ENCODE peak calls at places on chromosomes 5 and 9, in four cellular contexts. R is HepG2, W is GM12878, Y is K562. O is an unnamed sample.

GRCh38 chr5:179534431-179534830 is 15.9 kb upstream of the RUFY1 start:
- DNase-seq in W (no peak), Y (no peak), R (peak; percentile 19), O (no peak)

GRCh38 chr9:76576344-76576743 is 117.4 kb downstream of the GCNT1 start:
- DNase-seq in R (no peak), W (peak; percentile 51), Y (no peak), O (no peak)

GRCh38 chr9:137314561-137315560 is 12.8 kb upstream of the NRARP start:
- DNase-seq in W (no peak), R (no peak), Y (no peak), O (no peak)

GRCh38 chr5:76999451-76999850 is 30.8 kb upstream of the AGGF1 start:
- DNase-seq in W (no peak), R (no peak), Y (no peak), O (no peak)

GRCh38 chr5:138946241-138946623 is 71.1 kb upstream of the LRRTM2 start:
- DNase-seq in R (no peak), W (no peak), Y (no peak), O (no peak)

GRCh38 chr5:42583322-42583721 is 160.1 kb downstream of the GHR start:
- DNase-seq in R (peak; percentile 64), Y (peak; percentile 69), W (peak; percentile 2), O (peak; percentile 61)

GRCh38 chr9:5435912-5436311 is 1.8 kb downstream of the PLGRKT start:
- DNase-seq in W (no peak), Y (no peak), R (no peak), O (no peak)

GRCh38 chr5:150431048-150431447 is 18.3 kb upstream of the CD74 start:
- DNase-seq in R (no peak), W (no peak), Y (no peak), O (no peak)

GRCh38 chr9:96299823-96300222 is 2.2 kb downstream of the HSD17B3 start:
- DNase-seq in R (no peak), Y (no peak), W (no peak), O (no peak)

GRCh38 chr5:32713396-32714381 is 2.6 kb downstream of the NPR3 start:
- DNase-seq in Y (no peak), R (no peak), W (no peak), O (no peak)

GRCh38 chr5:32712463-32713395 is 1.6 kb downstream of the NPR3 start:
- DNase-seq in W (no peak), Y (no peak), R (no peak), O (no peak)

GRCh38 chr5:32710859-32711692 is at the start of gene NPR3:
- DNase-seq in W (no peak), Y (no peak), R (no peak), O (no peak)

GRCh38 chr5:32710335-32710858 is 724 bp upstream of the NPR3 start:
- DNase-seq in Y (no peak), W (no peak), R (no peak), O (peak; percentile 21)

GRCh38 chr5:32711693-32712462 is 757 bp downstream of the NPR3 start:
- DNase-seq in Y (no peak), W (no peak), R (no peak), O (no peak)
- TF ChIP-seq TARDBP in Y (no peak), W (no peak), R (no peak), O (no peak)

DNA sequence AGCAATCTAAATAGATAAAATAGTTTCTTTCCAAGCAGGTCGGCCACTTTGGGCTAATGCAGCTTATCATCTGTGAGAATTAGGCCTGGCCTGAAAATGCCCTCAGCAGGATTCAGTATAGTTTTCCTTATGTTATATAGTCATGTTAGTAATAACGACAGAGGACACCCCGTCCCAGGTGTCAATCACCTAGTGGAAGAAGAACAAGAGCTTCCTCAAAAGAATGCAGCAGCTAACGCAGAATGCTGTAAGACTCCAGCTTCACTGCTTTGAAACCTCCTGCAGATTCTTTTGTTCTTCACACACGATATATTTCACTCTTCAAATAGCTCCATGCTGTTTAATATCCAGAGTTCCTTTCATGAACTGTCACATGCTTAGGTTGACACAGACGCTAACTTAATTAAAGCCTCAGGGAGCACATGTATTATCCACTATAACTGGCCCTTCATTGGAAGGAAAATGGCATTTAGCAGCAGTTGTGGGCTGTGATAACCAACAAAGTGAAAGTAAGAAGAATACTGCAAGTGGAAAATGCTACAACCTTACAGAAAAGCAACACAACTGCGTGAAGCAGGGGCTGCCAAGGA is 387.6 kb downstream of the PLK2 start:
- DNase-seq in Y (no peak), W (no peak), R (no peak), O (no peak)
- TF ChIP-seq TARDBP in Y (no peak), W (no peak), R (no peak), O (no peak)

GRCh38 chr5:140641716-140642115 is 2.5 kb downstream of the TMCO6 start:
- DNase-seq in R (no peak), W (no peak), Y (no peak), O (no peak)

GRCh38 chr5:140648132-140648432 is 453 bp downstream of the IK start:
- DNase-seq in R (no peak), W (no peak), Y (peak; percentile 54), O (no peak)

GRCh38 chr5:140642718-140643117 is 3.5 kb downstream of the TMCO6 start:
- DNase-seq in Y (no peak), W (no peak), R (no peak), O (no peak)

GRCh38 chr5:140647042-140647341 is 438 bp downstream of the NDUFA2 start:
- DNase-seq in R (no peak), Y (no peak), W (no peak), O (peak; percentile 22)
- TF ChIP-seq TARDBP in R (no peak), Y (no peak), W (no peak), O (no peak)

GRCh38 chr9:97364769-97365490 is 47.0 kb upstream of the TDRD7 start:
- DNase-seq in W (no peak), Y (no peak), R (no peak), O (no peak)
- TF ChIP-seq TARDBP in W (no peak), Y (no peak), R (no peak), O (no peak)

GRCh38 chr9:101408374-101409078 is 9.9 kb downstream of the ZNF189 start:
- DNase-seq in W (no peak), R (no peak), Y (no peak), O (no peak)
- TF ChIP-seq TARDBP in W (no peak), R (no peak), Y (no peak), O (no peak)

GRCh38 chr5:102678267-102679058 is 76.6 kb upstream of the PAM start:
- DNase-seq in W (no peak), Y (no peak), R (no peak), O (no peak)
- TF ChIP-seq TARDBP in W (no peak), Y (no peak), R (no peak), O (no peak)

GRCh38 chr5:35420200-35420599 is 189.9 kb upstream of the PRLR start:
- DNase-seq in Y (no peak), R (peak; percentile 63), W (no peak), O (no peak)

GRCh38 chr5:35417040-35417439 is 186.8 kb upstream of the PRLR start:
- DNase-seq in W (no peak), R (no peak), Y (no peak), O (no peak)

GRCh38 chr5:35415305-35415704 is 185.0 kb upstream of the PRLR start:
- DNase-seq in R (no peak), W (no peak), Y (no peak), O (no peak)

DNA sequence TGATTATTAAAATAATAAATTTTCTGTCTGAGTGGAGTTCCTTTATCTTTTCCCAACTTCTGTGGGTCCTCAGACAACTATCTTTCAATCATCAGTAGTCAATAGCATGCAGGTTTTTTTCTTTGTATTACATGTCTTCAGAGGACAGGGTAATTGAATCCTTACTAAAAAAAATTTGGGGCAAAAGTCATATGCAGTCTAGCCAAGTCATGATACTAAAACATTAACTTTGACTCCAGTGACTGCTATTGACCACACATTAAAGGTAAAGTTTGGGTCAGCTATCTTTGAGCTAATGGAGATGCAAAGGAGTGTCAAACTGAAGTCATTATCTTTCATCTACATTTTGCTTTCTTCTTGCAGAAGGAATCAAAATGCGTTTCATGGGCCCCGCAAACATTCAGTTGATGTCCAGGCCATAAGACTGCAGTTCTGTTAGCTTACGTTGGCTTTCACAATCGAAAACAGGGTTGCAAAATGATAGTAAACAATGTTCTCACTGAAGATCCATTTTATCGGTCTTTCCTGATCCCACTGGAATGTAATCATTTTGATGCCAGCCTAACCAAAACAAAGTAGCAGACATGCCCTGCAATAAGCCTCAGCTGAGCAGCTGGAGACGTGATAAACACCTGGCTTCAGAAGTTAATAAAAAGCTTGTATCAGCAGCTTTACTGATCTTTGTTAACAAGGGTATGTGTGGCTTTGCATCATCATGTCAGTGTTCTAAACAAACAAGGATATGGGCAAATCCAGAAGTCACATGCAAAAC is 186.1 kb upstream of the PRLR start:
- DNase-seq in Y (no peak), W (no peak), R (peak; percentile 73), O (no peak)
- TF ChIP-seq TARDBP in Y (no peak), W (no peak), R (no peak), O (no peak)

GRCh38 chr5:159543326-159543725 is 213.0 kb upstream of the IL12B start:
- DNase-seq in Y (no peak), W (no peak), R (no peak), O (no peak)
- TF ChIP-seq TARDBP in Y (no peak), W (no peak), R (no peak), O (no peak)

DNA sequence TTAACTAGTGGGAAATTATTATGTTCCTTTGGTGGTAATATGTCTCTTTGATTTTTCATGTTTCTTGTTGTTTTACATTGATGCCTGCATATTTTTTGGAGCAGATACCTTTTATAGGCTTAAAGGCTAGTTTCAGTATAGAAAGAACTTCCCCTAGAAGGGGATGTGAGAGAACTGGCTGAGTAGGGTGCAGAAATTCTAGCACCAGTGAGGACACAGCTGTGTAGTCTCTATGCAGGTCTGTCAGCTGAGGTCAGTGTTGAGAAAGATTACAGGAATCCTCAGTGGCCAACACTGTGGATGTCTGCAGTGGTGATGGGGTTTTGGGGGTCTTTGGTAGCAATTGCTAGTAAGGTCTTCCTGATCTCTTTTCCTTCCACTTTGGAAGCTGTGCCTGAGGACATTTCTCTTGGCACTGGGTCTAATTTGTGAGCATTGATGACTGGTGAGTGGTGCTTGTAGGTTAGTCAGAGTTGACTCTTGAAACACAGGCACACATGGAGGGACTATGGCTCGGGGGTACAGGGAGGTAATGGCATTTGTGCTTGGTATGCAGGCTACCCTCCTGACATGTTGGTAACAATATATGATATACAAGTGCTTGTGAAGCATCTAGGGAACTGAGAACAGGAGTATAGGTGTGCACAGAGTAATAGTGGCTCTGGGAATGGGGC is 221.4 kb downstream of the SPATA31D1 start:
- DNase-seq in W (no peak), Y (no peak), R (no peak), O (no peak)
- TF ChIP-seq TARDBP in W (no peak), Y (no peak), R (no peak), O (no peak)

GRCh38 chr9:134500931-134501265 is 140.7 kb upstream of the COL5A1 start:
- DNase-seq in R (no peak), W (no peak), Y (no peak), O (no peak)

GRCh38 chr9:134504106-134504385 is 137.6 kb upstream of the COL5A1 start:
- DNase-seq in Y (no peak), W (no peak), R (no peak), O (no peak)

GRCh38 chr9:134503301-134504105 is 138.1 kb upstream of the COL5A1 start:
- DNase-seq in R (no peak), Y (no peak), W (no peak), O (no peak)

GRCh38 chr9:134501266-134502181 is 140.1 kb upstream of the COL5A1 start:
- DNase-seq in Y (no peak), W (no peak), R (no peak), O (no peak)

GRCh38 chr9:134502261-134503211 is 139.1 kb upstream of the COL5A1 start:
- DNase-seq in R (peak; percentile 43), Y (no peak), W (no peak), O (no peak)
- TF ChIP-seq TARDBP in R (no peak), Y (no peak), W (no peak), O (no peak)